ENCODE peak calls at places on chromosomes 16 and 17, in eight cellular contexts. U is brain microvascular endothelial cell; N is MM.1S; K is CD8-positive, alpha-beta memory T cell; G is RWPE2; L is right cardiac atrium; Z is small intestine; Y is heart left ventricle. H is an unnamed sample. For H3K27me3, the result is how much of the 10 kb centered on the place peaks cover.

GRCh38 chr17:55705847-55706246 is 16.8 kb downstream of the TMEM100 start:
- DNase-seq in U (no peak), N (peak), K (no peak), G (no peak), L (no peak), Z (no peak), Y (no peak), H (no peak)

GRCh38 chr17:46182961-46183360 is 10.3 kb downstream of the KANSL1 start:
- DNase-seq in U (no peak), N (no peak), K (no peak), G (no peak), L (no peak), Z (no peak), Y (no peak), H (no peak)

GRCh38 chr17:9424071-9424640 is 151.5 kb downstream of the STX8 start:
- DNase-seq in U (no peak), N (no peak), K (no peak), G (no peak), L (no peak), Z (no peak), Y (no peak), H (no peak)

GRCh38 chr17:54426287-54426886 is 474.3 kb upstream of the TOM1L1 start:
- DNase-seq in U (no peak), N (peak), K (no peak), G (no peak), L (no peak), Z (peak), Y (no peak), H (no peak)

GRCh38 chr17:7842380-7842949 is 8.4 kb downstream of the KDM6B start:
- DNase-seq in U (peak), N (peak), K (peak), G (peak), L (peak), Z (peak), Y (peak), H (peak)

GRCh38 chr17:59765038-59765437 is 57.6 kb downstream of the VMP1 start:
- DNase-seq in U (no peak), N (no peak), K (no peak), G (no peak), L (no peak), Z (no peak), Y (no peak), H (no peak)

GRCh38 chr17:41354538-41354937 is 3.9 kb upstream of the KRT33A start:
- DNase-seq in U (no peak), N (no peak), K (no peak), G (no peak), L (no peak), Z (no peak), Y (no peak), H (no peak)

GRCh38 chr17:21194210-21194609 is 19.8 kb downstream of the TMEM11 start:
- DNase-seq in U (no peak), N (no peak), K (no peak), G (no peak), L (no peak), Z (peak), Y (no peak), H (no peak)

GRCh38 chr16:55817236-55817912 is 15.5 kb downstream of the CES1 start:
- DNase-seq in U (no peak), N (no peak), K (no peak), G (no peak), L (no peak), Z (no peak), Y (no peak), H (no peak)

GRCh38 chr16:86387461-86388440 is 122.6 kb upstream of the FOXF1 start:
- DNase-seq in U (peak), N (no peak), K (no peak), G (no peak), L (no peak), Z (no peak), Y (no peak), H (no peak)

GRCh38 chr17:81735181-81736102 is 23.4 kb downstream of the SLC25A10 start:
- DNase-seq in U (no peak), N (no peak), K (no peak), G (peak), L (no peak), Z (peak), Y (no peak), H (peak)

GRCh38 chr16:26118575-26118974 is 426.8 kb downstream of the HS3ST4 start:
- DNase-seq in U (no peak), N (no peak), K (no peak), G (no peak), L (no peak), Z (no peak), Y (no peak), H (no peak)

GRCh38 chr16:10562361-10562899 is 18.0 kb downstream of the EMP2 start:
- DNase-seq in U (no peak), N (no peak), K (no peak), G (no peak), L (peak), Z (no peak), Y (no peak), H (no peak)

GRCh38 chr17:16013943-16014407 is 14.4 kb downstream of the TTC19 start:
- DNase-seq in U (peak), N (no peak), K (no peak), G (no peak), L (no peak), Z (peak), Y (no peak), H (no peak)

GRCh38 chr17:82458885-82459424 is 414 bp downstream of the NARF start:
- DNase-seq in U (peak), N (peak), K (peak), G (peak), L (peak), Z (peak), Y (no peak), H (peak)

GRCh38 chr17:82791532-82791931 is 39.7 kb downstream of the TBCD start:
- DNase-seq in U (peak), N (no peak), K (no peak), G (no peak), L (no peak), Z (no peak), Y (no peak), H (no peak)

GRCh38 chr16:28573738-28574718 is 20.3 kb downstream of the SGF29 start:
- DNase-seq in U (no peak), N (no peak), K (no peak), G (no peak), L (no peak), Z (no peak), Y (no peak), H (no peak)

GRCh38 chr17:78258323-78259229 is 27.1 kb downstream of the TMEM235 start:
- DNase-seq in U (peak), N (peak), K (no peak), G (peak), L (peak), Z (no peak), Y (peak), H (peak)

GRCh38 chr17:1229354-1229890 is 40.8 kb upstream of the BHLHA9 start:
- DNase-seq in U (peak), N (no peak), K (peak), G (no peak), L (peak), Z (peak), Y (peak), H (peak)

GRCh38 chr17:59618894-59619312 is 792 bp upstream of the CLTC start:
- DNase-seq in U (no peak), N (peak), K (no peak), G (no peak), L (no peak), Z (no peak), Y (no peak), H (no peak)

GRCh38 chr17:50890675-50891516 is 24.7 kb upstream of the TOB1 start:
- DNase-seq in U (no peak), N (no peak), K (no peak), G (no peak), L (no peak), Z (peak), Y (no peak), H (no peak)

GRCh38 chr16:49000594-49000993 is 281.0 kb downstream of the CBLN1 start:
- DNase-seq in U (no peak), N (peak), K (no peak), G (no peak), L (no peak), Z (peak), Y (no peak), H (no peak)

GRCh38 chr16:4693956-4694663 is 748 bp downstream of the NUDT16L1 start:
- DNase-seq in U (peak), N (peak), K (peak), G (peak), L (peak), Z (peak), Y (peak), H (peak)

GRCh38 chr16:54936979-54937672 is 6.5 kb downstream of the IRX5 start:
- DNase-seq in U (no peak), N (no peak), K (no peak), G (no peak), L (peak), Z (no peak), Y (peak), H (no peak)

GRCh38 chr17:12732366-12732765 is 56.9 kb upstream of the ARHGAP44 start:
- DNase-seq in U (no peak), N (no peak), K (no peak), G (no peak), L (no peak), Z (no peak), Y (no peak), H (no peak)

GRCh38 chr16:78608305-78608776 is 508.9 kb downstream of the WWOX start:
- DNase-seq in U (no peak), N (no peak), K (no peak), G (no peak), L (no peak), Z (no peak), Y (no peak), H (no peak)

GRCh38 chr17:2688351-2689342 is 22.9 kb downstream of the CLUH start:
- DNase-seq in U (no peak), N (no peak), K (no peak), G (no peak), L (peak), Z (no peak), Y (peak), H (peak)

GRCh38 chr16:67741118-67741517 is 22.0 kb upstream of the GFOD2 start:
- DNase-seq in U (no peak), N (no peak), K (no peak), G (no peak), L (no peak), Z (no peak), Y (no peak), H (no peak)

DNA sequence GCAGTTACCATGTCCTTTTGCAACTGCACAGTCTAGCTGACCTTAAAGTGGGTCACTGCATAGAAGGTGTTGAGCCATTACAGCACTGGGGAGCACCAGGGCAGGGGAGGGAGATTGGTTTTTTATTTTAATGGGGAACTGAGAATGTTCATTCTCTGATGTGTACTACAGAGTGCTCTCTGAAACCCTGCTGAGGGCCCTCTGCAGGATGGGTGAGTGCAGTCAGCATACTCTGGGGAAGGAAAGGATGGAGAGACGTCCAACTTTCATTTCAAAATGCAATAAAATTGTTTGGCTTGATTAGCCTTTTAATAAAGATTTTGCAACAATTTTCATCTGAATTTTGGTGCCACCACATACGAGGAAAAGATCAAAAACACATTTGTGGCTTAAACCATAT is 73.3 kb downstream of the SNX11 start:
- DNase-seq in U (no peak), N (no peak), K (no peak), G (no peak), L (no peak), Z (no peak), Y (no peak), H (no peak)
- H3K27me3 ChIP-seq in U (under half), N (under half), K (under half), G (under half), L (under half), Z (under half), Y (half or more), H (under half)

DNA sequence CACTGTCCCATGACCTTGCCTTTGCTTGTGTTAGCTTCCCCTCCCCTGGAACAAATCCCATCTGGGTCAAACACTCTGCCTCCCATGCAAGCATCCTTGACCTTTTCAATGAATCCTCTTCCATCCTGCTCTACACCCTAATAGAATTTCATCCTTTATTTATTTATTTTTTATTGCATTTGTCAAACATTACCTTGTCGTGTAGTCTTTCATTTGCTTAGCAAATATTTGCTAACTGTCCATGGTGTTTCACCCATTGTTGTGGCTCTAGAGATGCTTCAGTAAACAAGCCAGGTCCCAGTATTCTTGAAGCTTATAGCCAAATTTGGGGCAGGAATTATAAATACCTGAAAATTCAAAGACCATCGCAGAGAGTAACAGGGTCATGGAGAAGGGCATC is 51.0 kb upstream of the MRTFB start:
- DNase-seq in U (no peak), N (no peak), K (no peak), G (no peak), L (no peak), Z (no peak), Y (no peak), H (no peak)
- H3K27me3 ChIP-seq in U (under half), N (under half), K (under half), G (under half), L (under half), Z (under half), Y (under half), H (under half)

DNA sequence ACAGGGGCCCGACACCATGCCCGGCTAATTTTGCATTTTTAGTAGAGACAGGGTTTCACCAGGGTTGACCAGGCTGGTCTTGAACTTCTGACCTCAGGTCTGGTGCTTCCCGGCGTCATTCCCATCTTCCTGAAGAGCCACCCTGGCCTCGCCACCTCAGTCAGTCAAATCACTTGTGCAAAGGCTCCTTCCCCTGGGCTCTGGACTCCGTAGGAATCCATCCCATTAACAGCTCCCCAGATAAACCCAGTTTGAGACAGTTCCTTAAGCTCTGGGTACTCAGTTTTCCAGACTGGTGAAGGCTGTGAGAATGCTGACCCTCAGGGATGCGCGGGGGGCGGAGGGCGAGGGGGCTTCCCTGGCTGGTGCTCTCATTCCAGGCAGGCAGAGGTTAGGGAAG is 39.5 kb downstream of the MRM1 start:
- DNase-seq in U (no peak), N (no peak), K (no peak), G (no peak), L (no peak), Z (no peak), Y (no peak), H (no peak)
- H3K27me3 ChIP-seq in U (half or more), N (half or more), K (under half), G (half or more), L (under half), Z (under half), Y (half or more), H (under half)

GRCh38 chr17:79279320-79279719 is 204.7 kb downstream of the ENGASE start:
- DNase-seq in U (no peak), N (no peak), K (no peak), G (no peak), L (no peak), Z (no peak), Y (no peak), H (no peak)
- H3K27me3 ChIP-seq in U (under half), N (half or more), K (under half), G (under half), L (under half), Z (under half), Y (under half), H (under half)

DNA sequence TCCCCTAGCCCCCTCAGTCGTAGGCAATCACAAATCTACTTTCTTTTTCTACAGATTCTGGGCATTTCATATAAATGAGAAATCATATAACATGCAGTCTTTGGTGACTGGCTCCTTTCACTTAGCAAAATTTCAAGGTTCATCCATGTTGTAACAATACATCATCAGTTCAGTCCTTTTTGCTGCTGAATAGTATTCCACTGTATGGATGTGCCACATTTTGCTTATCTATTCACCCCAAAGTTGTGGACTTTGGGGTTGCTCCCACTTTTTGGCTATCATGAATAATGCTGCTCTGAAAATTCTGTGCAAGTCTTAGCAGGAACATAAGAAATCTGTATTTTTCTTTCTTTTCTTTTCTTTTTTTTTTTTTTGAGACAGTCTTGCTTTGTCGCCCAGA is 39.0 kb downstream of the MRM1 start:
- DNase-seq in U (no peak), N (no peak), K (no peak), G (no peak), L (no peak), Z (no peak), Y (no peak), H (no peak)
- H3K27me3 ChIP-seq in U (half or more), N (half or more), K (under half), G (half or more), L (under half), Z (under half), Y (half or more), H (under half)

GRCh38 chr16:50938923-50939322 is 197.0 kb downstream of the CYLD start:
- DNase-seq in U (no peak), N (no peak), K (no peak), G (no peak), L (no peak), Z (no peak), Y (no peak), H (no peak)
- H3K27me3 ChIP-seq in U (under half), N (under half), K (under half), G (under half), L (under half), Z (under half), Y (under half), H (under half)

DNA sequence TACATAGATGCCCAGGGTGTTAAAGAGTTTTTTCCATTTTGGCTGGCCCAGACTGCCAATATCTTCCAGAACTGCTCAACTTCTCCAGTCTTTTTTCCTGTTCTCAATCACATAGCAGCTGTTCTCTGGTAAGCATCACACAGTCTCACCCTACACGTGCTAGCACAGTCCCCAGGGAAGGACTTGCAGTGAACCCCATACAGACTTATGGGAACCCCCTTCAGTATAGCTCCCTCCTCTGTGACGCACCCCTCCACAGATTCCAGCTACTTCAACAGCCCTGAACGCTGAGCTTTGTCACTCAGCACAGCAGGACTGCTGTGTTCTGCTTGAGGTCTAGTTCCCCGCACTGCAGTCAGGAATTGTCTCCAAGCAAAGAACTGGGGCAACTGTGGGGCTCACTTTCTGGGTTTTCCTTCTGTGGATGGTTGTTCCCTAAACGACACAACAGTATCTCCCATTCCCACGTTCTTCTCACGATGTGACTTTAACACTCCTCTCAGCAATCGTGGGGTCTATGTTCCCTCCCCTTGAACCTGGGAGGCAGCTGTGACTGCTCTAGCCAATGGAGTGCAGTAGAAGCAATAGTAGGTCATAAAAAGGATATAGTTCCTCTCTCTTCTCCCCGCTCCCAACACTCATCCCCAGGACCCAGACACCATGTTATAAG is 3.6 kb downstream of the MMP28 start:
- DNase-seq in U (no peak), N (no peak), K (no peak), G (no peak), L (no peak), Z (no peak), Y (no peak), H (no peak)
- H3K27me3 ChIP-seq in U (under half), N (under half), K (under half), G (under half), L (under half), Z (under half), Y (under half), H (under half)

GRCh38 chr16:84159800-84160199 is 14.7 kb downstream of the DNAAF1 start:
- DNase-seq in U (no peak), N (no peak), K (no peak), G (no peak), L (no peak), Z (no peak), Y (no peak), H (no peak)

GRCh38 chr16:84156342-84156784 is 11.3 kb downstream of the DNAAF1 start:
- DNase-seq in U (no peak), N (no peak), K (no peak), G (no peak), L (no peak), Z (no peak), Y (no peak), H (no peak)

GRCh38 chr16:84159006-84159405 is 13.9 kb downstream of the DNAAF1 start:
- DNase-seq in U (no peak), N (no peak), K (no peak), G (no peak), L (no peak), Z (no peak), Y (no peak), H (no peak)

GRCh38 chr16:84158455-84158854 is 13.3 kb downstream of the DNAAF1 start:
- DNase-seq in U (no peak), N (no peak), K (no peak), G (no peak), L (no peak), Z (no peak), Y (no peak), H (no peak)

DNA sequence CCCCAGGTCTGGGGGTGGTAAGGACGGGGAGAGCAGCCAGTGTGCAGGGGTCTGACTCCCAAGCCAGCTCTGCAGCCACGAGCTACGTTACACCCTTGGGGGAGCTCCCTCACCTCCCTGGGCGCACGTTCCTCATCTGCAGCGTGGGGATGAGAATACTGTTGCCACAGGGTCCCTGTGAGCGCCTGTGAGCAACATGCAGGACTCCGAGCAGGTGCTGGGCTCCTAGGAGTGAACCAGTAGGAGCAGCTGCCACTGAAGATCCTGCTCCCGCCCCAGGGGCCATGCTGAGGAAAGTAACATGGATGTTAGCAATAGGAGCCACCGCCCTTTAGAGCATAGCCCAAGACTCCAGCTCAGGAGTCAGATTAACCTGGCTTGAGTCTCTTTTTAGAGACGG is 15.9 kb downstream of the DNAAF1 start:
- DNase-seq in U (no peak), N (no peak), K (no peak), G (no peak), L (no peak), Z (no peak), Y (no peak), H (no peak)
- H3K27me3 ChIP-seq in U (under half), N (under half), K (under half), G (under half), L (under half), Z (under half), Y (under half), H (under half)